ENCODE peak calls at places on chromosomes 11 and 22, in four cellular contexts. K, X, A and J are unnamed samples.

GRCh38 chr11:76806131-76806530 is 23.0 kb downstream of the TSKU start:
- DNase-seq in K (no peak), X (no peak), A (no peak), J (no peak)

GRCh38 chr22:49616356-49617231 is 211.1 kb downstream of the BRD1 start:
- DNase-seq in K (no peak), X (no peak), A (no peak), J (no peak)

GRCh38 chr11:101127348-101127698 is 2.3 kb downstream of the PGR start:
- DNase-seq in K (peak; percentile 34), X (no peak), A (no peak), J (no peak)

GRCh38 chr11:94376841-94377240 is 24.4 kb downstream of the GPR83 start:
- DNase-seq in K (no peak), X (no peak), A (no peak), J (no peak)

GRCh38 chr11:63666874-63667273 is 4.3 kb downstream of the ATL3 start:
- DNase-seq in K (no peak), X (no peak), A (no peak), J (no peak)

GRCh38 chr11:113279591-113279990 is 34.8 kb upstream of the TTC12 start:
- DNase-seq in K (no peak), X (no peak), A (no peak), J (no peak)

GRCh38 chr11:61679301-61679700 is 890 bp upstream of the DAGLA start:
- DNase-seq in K (no peak), X (no peak), A (no peak), J (no peak)

GRCh38 chr11:101866619-101867491 is 48.0 kb upstream of the CEP126 start:
- DNase-seq in K (no peak), X (no peak), A (peak; percentile 93), J (peak; percentile 29)

GRCh38 chr11:128695539-128696221 is 1.8 kb downstream of the FLI1 start:
- DNase-seq in K (no peak), X (no peak), A (no peak), J (no peak)

GRCh38 chr22:49437356-49437755 is 390.3 kb downstream of the BRD1 start:
- DNase-seq in K (no peak), X (no peak), A (no peak), J (no peak)

GRCh38 chr11:70176940-70177689 is 26.0 kb upstream of the FADD start:
- DNase-seq in K (peak; percentile 90), X (no peak), A (peak; percentile 13), J (no peak)

GRCh38 chr11:102120437-102120935 is 10.2 kb downstream of the YAP1 start:
- DNase-seq in K (no peak), X (no peak), A (no peak), J (no peak)

GRCh38 chr11:88293931-88294330 is 43.6 kb downstream of the CTSC start:
- DNase-seq in K (no peak), X (no peak), A (no peak), J (no peak)

GRCh38 chr22:20748820-20749428 is 25.0 kb upstream of the SERPIND1 start:
- DNase-seq in K (no peak), X (peak; percentile 82), A (no peak), J (peak; percentile 16)

GRCh38 chr11:13440100-13440855 is 22.7 kb downstream of the BTBD10 start:
- DNase-seq in K (no peak), X (no peak), A (no peak), J (peak; percentile 96)

GRCh38 chr22:29306175-29306829 is at the start of gene GAS2L1:
- DNase-seq in K (peak; percentile 87), X (no peak), A (peak; percentile 54), J (peak; percentile 85)

GRCh38 chr22:37664249-37665101 is 6.0 kb downstream of the PDXP start:
- DNase-seq in K (no peak), X (no peak), A (peak; percentile 62), J (no peak)

GRCh38 chr11:15157181-15157580 is 42.5 kb downstream of the INSC start:
- DNase-seq in K (no peak), X (no peak), A (no peak), J (no peak)

GRCh38 chr22:41752011-41752975 is 48.2 kb upstream of the CCDC134 start:
- DNase-seq in K (no peak), X (peak; percentile 66), A (peak; percentile 31), J (no peak)

GRCh38 chr22:20240900-20241299 is 27.2 kb downstream of the RTN4R start:
- DNase-seq in K (no peak), X (no peak), A (no peak), J (no peak)

GRCh38 chr11:15770798-15771414 is 585.4 kb downstream of the SOX6 start:
- DNase-seq in K (peak; percentile 57), X (no peak), A (peak; percentile 25), J (peak; percentile 16)

GRCh38 chr11:548700-549603 is 11.6 kb downstream of the LMNTD2 start:
- DNase-seq in K (no peak), X (no peak), A (no peak), J (no peak)

GRCh38 chr11:6584528-6584927 is 18.9 kb downstream of the RRP8 start:
- DNase-seq in K (no peak), X (no peak), A (no peak), J (no peak)

GRCh38 chr11:130124096-130124495 is 35.5 kb upstream of the ST14 start:
- DNase-seq in K (no peak), X (no peak), A (peak; percentile 97), J (peak; percentile 72)
- TF ChIP-seq MYC in K (no peak), X (no peak), A (no peak), J (no peak)

DNA sequence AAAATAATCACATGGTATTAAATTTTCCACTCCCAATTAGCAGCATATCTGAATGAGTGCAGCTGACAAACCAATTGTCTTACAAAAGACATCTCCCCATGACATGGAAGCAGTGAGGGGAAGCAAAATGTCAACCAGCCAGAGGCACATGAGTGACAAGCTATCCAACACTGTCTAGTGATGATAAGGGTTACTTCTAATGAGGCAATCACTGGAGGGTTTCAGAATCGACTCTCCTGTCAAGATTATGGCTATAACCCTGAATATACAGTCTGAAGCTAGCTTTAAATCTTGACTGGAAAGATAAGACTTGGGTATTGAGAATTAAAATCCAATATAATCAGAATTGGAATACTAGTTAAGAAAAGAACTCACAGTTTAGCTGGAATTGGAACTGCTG is 50.3 kb downstream of the AMBRA1 start:
- DNase-seq in K (no peak), X (no peak), A (no peak), J (no peak)
- TF ChIP-seq POLR2AphosphoS5 in K (no peak), X (no peak), A (no peak), J (no peak)

DNA sequence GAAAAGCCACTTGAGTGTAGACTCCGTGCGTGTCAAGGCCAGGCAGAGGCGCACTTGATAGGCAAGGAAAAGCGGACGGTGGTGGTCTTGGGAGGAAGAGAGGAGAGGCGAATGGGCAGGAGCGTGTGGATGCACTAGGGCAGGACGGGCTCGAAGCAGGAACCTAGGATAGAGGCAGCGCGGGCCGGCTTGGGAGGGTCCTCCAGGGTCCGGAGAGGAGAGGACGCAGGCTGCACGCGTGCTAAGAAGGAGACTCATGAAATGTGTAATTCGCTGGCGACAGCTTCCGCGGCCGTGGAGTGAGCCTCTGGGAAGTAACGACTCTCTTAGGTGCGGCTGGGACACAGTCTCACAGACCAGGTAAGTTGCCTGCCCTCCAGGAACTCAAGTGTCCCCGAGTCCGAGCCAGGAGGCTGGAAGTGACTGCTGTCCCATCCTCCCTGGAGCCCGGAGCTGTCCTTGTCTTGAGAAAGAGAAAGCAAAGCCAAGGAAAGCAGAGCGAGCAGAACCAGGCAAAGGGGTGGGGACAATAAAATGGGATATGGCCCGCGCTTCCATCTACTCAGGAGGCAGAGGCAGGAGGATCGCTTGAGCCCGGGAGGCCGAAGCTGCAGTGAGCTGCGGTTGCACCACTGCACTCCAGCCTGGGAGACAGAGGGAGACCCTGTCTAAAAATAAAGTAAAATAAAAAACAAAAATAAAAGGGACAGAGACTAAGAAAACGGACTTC is 824 bp upstream of the IL17RA start:
- DNase-seq in K (no peak), X (no peak), A (no peak), J (no peak)
- TF ChIP-seq MYC in K (no peak), X (no peak), A (no peak), J (no peak)

DNA sequence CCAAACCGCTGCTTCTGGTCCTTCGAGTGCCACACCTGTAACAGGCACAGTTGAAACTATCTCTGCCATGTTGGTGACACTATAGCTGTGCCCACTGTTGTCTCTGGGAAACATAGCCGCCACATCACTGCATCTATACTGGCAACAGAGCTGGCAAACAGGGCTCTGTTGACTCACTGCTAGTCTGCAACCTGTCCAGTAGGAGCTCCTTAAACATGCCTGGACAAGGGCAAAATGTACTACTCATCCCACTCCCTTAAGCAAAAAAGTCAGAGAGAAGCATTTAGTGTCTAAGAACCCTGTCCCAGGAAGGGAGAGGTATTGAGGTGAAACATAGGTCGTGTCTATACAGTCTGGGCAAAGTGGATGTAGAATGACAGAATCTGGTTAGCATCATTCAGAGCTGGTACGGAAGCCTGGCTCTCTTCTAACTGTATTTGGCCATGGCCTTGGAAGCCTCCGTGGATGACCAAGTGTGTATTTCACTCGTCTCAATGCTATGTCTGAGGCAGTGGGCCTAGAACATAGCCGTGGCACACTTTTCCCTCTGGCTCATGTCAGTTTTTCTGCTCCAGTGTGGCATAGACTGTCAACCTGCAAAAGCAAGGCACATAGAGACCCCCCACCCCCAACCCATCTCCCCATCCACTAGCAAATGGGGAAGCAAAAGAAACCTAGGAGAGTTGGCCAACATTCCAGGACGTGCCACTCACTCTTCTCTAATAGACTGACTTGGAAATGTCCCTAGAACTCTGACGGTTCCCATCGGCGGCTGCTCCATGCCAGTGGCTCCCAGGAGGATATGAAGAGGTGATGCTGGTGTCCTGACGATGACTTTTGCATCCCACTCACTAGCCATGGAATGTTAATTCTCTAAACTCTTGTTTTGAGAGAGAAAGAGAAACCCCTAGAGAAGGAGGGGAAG is 21.4 kb upstream of the PISD start:
- DNase-seq in K (no peak), X (no peak), A (no peak), J (no peak)
- TF ChIP-seq POLR2AphosphoS5 in K (no peak), X (no peak), A (no peak), J (no peak)

DNA sequence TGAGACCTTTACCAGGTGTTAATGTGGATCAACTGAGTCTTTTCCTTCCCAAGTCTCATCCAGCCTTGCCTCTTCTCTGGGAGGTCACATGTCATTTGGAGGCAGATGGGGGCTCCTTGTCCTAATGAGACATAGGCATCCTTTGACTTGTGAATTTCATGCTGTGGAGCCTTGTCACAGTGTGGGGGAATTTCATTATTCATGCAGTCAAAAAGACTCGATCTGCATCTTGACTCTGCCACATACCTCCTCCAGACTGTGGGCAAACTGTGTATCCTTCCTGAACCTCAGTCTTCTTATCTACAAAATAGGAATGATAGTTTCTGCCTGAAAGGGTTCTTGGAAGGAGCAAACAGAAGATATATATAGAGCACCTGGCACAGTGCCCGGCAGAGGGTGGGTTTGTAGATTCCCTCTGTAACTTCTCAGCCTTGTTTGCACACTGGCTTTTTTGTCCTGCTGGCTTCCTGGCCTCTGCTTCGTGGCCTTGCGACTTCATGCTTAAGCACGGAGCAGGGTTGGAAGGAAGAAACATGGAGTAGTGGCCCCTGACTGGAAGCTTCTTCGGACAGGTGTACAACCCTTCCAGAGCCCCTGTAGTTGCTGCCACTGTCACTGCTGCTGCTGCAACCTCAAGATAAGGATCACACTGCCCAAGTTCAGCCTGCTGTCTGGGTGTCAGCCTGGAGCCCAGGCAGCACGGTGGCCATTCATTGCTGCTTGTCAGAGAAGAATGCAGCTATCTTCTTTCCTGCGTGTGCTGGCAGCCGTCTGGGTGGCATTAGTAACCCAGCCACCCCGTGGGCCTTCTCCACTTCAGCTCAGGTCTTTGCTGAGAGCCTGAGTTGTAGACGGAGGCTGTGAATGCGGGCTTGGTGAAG is 106.4 kb downstream of the MICAL2 start:
- DNase-seq in K (no peak), X (no peak), A (no peak), J (peak; percentile 48)
- TF ChIP-seq MYC in K (no peak), X (no peak), A (no peak), J (no peak)

DNA sequence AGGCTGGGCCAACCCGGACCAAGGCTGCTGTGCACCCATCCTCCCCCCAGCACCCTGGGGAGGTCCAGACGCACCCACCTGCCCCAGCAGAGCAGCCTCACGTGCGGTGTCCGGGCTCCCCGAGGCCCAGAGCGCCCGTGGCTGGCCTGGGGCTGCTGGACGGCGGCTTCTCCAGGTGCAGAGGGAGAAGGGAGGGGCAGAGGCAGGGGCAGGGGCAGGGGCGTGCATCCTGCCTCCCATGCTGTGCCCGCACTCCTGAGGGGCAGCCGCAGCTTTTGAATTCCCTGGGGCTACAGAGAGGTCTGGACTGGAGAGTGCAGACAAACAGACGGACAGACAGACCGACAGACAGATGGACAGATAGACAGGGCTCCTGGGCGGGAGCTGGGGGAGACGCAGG is 83.6 kb upstream of the PRR5 start:
- DNase-seq in K (no peak), X (no peak), A (no peak), J (no peak)
- TF ChIP-seq POLR2AphosphoS5 in K (no peak), X (no peak), A (no peak), J (no peak)